ENCODE peak calls at places on chromosomes 5 and 9, in ten cellular contexts. One of them, this sample, is unnamed.

GRCh38 chr5:91562922-91563321 is 179.8 kb upstream of the ARRDC3 start:
- DNase-seq in fibroblast of lung: no peak
- DNase-seq in fibroblast of mammary gland: no peak
- DNase-seq in activated CD8-positive, alpha-beta T cell treated with anti-CD3 and anti-CD28 coated beads for 36 hours: no peak
- DNase-seq in endothelial cell: no peak
- DNase-seq in left ventricle myocardium inferior: no peak
- DNase-seq in HFF-Myc: no peak
- DNase-seq in progenitor cell of endocrine pancreas: no peak
- DNase-seq in WERI-Rb-1: peak; percentile 58
- DNase-seq in Calu3: no peak
- DNase-seq in this sample: no peak

GRCh38 chr9:86126998-86127972 is 27.9 kb upstream of the GOLM1 start:
- DNase-seq in left ventricle myocardium inferior: peak; percentile 16
- DNase-seq in fibroblast of lung: peak; percentile 97
- DNase-seq in WERI-Rb-1: no peak
- DNase-seq in HFF-Myc: peak; percentile 63
- DNase-seq in activated CD8-positive, alpha-beta T cell treated with anti-CD3 and anti-CD28 coated beads for 36 hours: peak; percentile 3
- DNase-seq in Calu3: peak; percentile 93
- DNase-seq in endothelial cell: peak; percentile 4
- DNase-seq in progenitor cell of endocrine pancreas: peak; percentile 75
- DNase-seq in fibroblast of mammary gland: peak; percentile 86
- DNase-seq in this sample: peak; percentile 83

GRCh38 chr5:6752782-6753181 is 39.5 kb downstream of the TENT4A start:
- DNase-seq in HFF-Myc: no peak
- DNase-seq in fibroblast of mammary gland: no peak
- DNase-seq in activated CD8-positive, alpha-beta T cell treated with anti-CD3 and anti-CD28 coated beads for 36 hours: no peak
- DNase-seq in progenitor cell of endocrine pancreas: no peak
- DNase-seq in Calu3: no peak
- DNase-seq in fibroblast of lung: no peak
- DNase-seq in left ventricle myocardium inferior: no peak
- DNase-seq in WERI-Rb-1: no peak
- DNase-seq in endothelial cell: no peak
- DNase-seq in this sample: no peak

GRCh38 chr5:134552301-134552700 is 26.8 kb downstream of the JADE2 start:
- DNase-seq in progenitor cell of endocrine pancreas: no peak
- DNase-seq in WERI-Rb-1: no peak
- DNase-seq in fibroblast of lung: peak; percentile 99
- DNase-seq in Calu3: peak; percentile 70
- DNase-seq in HFF-Myc: no peak
- DNase-seq in endothelial cell: no peak
- DNase-seq in activated CD8-positive, alpha-beta T cell treated with anti-CD3 and anti-CD28 coated beads for 36 hours: no peak
- DNase-seq in fibroblast of mammary gland: peak; percentile 92
- DNase-seq in left ventricle myocardium inferior: peak; percentile 86
- DNase-seq in this sample: no peak

GRCh38 chr9:110821064-110821463 is 152.5 kb downstream of the MUSK start:
- DNase-seq in Calu3: no peak
- DNase-seq in fibroblast of mammary gland: peak; percentile 26
- DNase-seq in WERI-Rb-1: no peak
- DNase-seq in left ventricle myocardium inferior: no peak
- DNase-seq in activated CD8-positive, alpha-beta T cell treated with anti-CD3 and anti-CD28 coated beads for 36 hours: no peak
- DNase-seq in HFF-Myc: no peak
- DNase-seq in fibroblast of lung: no peak
- DNase-seq in endothelial cell: no peak
- DNase-seq in progenitor cell of endocrine pancreas: no peak
- DNase-seq in this sample: no peak

GRCh38 chr9:71878327-71879274 is 32.4 kb downstream of the ABHD17B start:
- DNase-seq in left ventricle myocardium inferior: no peak
- DNase-seq in progenitor cell of endocrine pancreas: no peak
- DNase-seq in activated CD8-positive, alpha-beta T cell treated with anti-CD3 and anti-CD28 coated beads for 36 hours: no peak
- DNase-seq in HFF-Myc: no peak
- DNase-seq in fibroblast of lung: no peak
- DNase-seq in WERI-Rb-1: no peak
- DNase-seq in Calu3: no peak
- DNase-seq in fibroblast of mammary gland: no peak
- DNase-seq in endothelial cell: no peak
- DNase-seq in this sample: no peak

GRCh38 chr5:176739461-176740051 is 70.8 kb upstream of the UNC5A start:
- DNase-seq in activated CD8-positive, alpha-beta T cell treated with anti-CD3 and anti-CD28 coated beads for 36 hours: no peak
- DNase-seq in WERI-Rb-1: no peak
- DNase-seq in progenitor cell of endocrine pancreas: peak; percentile 8
- DNase-seq in fibroblast of lung: no peak
- DNase-seq in Calu3: no peak
- DNase-seq in HFF-Myc: no peak
- DNase-seq in left ventricle myocardium inferior: no peak
- DNase-seq in endothelial cell: peak; percentile 16
- DNase-seq in fibroblast of mammary gland: no peak
- DNase-seq in this sample: no peak

GRCh38 chr5:138874771-138875628 is at the start of gene LRRTM2:
- DNase-seq in progenitor cell of endocrine pancreas: no peak
- DNase-seq in activated CD8-positive, alpha-beta T cell treated with anti-CD3 and anti-CD28 coated beads for 36 hours: peak; percentile 11
- DNase-seq in left ventricle myocardium inferior: no peak
- DNase-seq in HFF-Myc: peak; percentile 77
- DNase-seq in WERI-Rb-1: peak; percentile 70
- DNase-seq in Calu3: no peak
- DNase-seq in fibroblast of mammary gland: peak; percentile 89
- DNase-seq in endothelial cell: no peak
- DNase-seq in fibroblast of lung: peak; percentile 95
- DNase-seq in this sample: no peak

GRCh38 chr5:167143726-167144125 is 1147.7 kb upstream of the WWC1 start:
- DNase-seq in fibroblast of mammary gland: no peak
- DNase-seq in progenitor cell of endocrine pancreas: no peak
- DNase-seq in endothelial cell: no peak
- DNase-seq in Calu3: no peak
- DNase-seq in activated CD8-positive, alpha-beta T cell treated with anti-CD3 and anti-CD28 coated beads for 36 hours: no peak
- DNase-seq in HFF-Myc: no peak
- DNase-seq in left ventricle myocardium inferior: no peak
- DNase-seq in fibroblast of lung: no peak
- DNase-seq in WERI-Rb-1: no peak
- DNase-seq in this sample: no peak

GRCh38 chr5:116575635-116576042 is 1.0 kb upstream of the SEMA6A start:
- DNase-seq in endothelial cell: peak; percentile 33
- DNase-seq in progenitor cell of endocrine pancreas: peak; percentile 17
- DNase-seq in HFF-Myc: no peak
- DNase-seq in fibroblast of lung: no peak
- DNase-seq in Calu3: peak; percentile 32
- DNase-seq in fibroblast of mammary gland: no peak
- DNase-seq in WERI-Rb-1: peak; percentile 19
- DNase-seq in left ventricle myocardium inferior: no peak
- DNase-seq in activated CD8-positive, alpha-beta T cell treated with anti-CD3 and anti-CD28 coated beads for 36 hours: peak; percentile 7
- DNase-seq in this sample: peak; percentile 42

GRCh38 chr5:43042176-43042625 is 2.1 kb upstream of the ANXA2R start:
- DNase-seq in HFF-Myc: no peak
- DNase-seq in WERI-Rb-1: peak; percentile 45
- DNase-seq in Calu3: peak; percentile 64
- DNase-seq in progenitor cell of endocrine pancreas: no peak
- DNase-seq in endothelial cell: peak; percentile 67
- DNase-seq in activated CD8-positive, alpha-beta T cell treated with anti-CD3 and anti-CD28 coated beads for 36 hours: peak; percentile 87
- DNase-seq in left ventricle myocardium inferior: peak; percentile 73
- DNase-seq in fibroblast of mammary gland: peak; percentile 71
- DNase-seq in fibroblast of lung: peak; percentile 79
- DNase-seq in this sample: peak; percentile 72

GRCh38 chr5:116785101-116785500 is 210.5 kb upstream of the SEMA6A start:
- DNase-seq in Calu3: no peak
- DNase-seq in fibroblast of mammary gland: no peak
- DNase-seq in WERI-Rb-1: no peak
- DNase-seq in progenitor cell of endocrine pancreas: no peak
- DNase-seq in fibroblast of lung: no peak
- DNase-seq in HFF-Myc: no peak
- DNase-seq in activated CD8-positive, alpha-beta T cell treated with anti-CD3 and anti-CD28 coated beads for 36 hours: no peak
- DNase-seq in endothelial cell: no peak
- DNase-seq in left ventricle myocardium inferior: no peak
- DNase-seq in this sample: no peak

GRCh38 chr5:93675458-93676450 is 65.6 kb downstream of the POU5F2 start:
- DNase-seq in left ventricle myocardium inferior: no peak
- DNase-seq in endothelial cell: no peak
- DNase-seq in WERI-Rb-1: no peak
- DNase-seq in fibroblast of mammary gland: peak; percentile 6
- DNase-seq in Calu3: no peak
- DNase-seq in HFF-Myc: no peak
- DNase-seq in progenitor cell of endocrine pancreas: no peak
- DNase-seq in fibroblast of lung: no peak
- DNase-seq in activated CD8-positive, alpha-beta T cell treated with anti-CD3 and anti-CD28 coated beads for 36 hours: no peak
- DNase-seq in this sample: no peak

GRCh38 chr5:74020488-74020887 is 394.5 kb downstream of the ARHGEF28 start:
- DNase-seq in left ventricle myocardium inferior: no peak
- DNase-seq in fibroblast of lung: no peak
- DNase-seq in HFF-Myc: no peak
- DNase-seq in activated CD8-positive, alpha-beta T cell treated with anti-CD3 and anti-CD28 coated beads for 36 hours: no peak
- DNase-seq in Calu3: no peak
- DNase-seq in WERI-Rb-1: no peak
- DNase-seq in endothelial cell: no peak
- DNase-seq in fibroblast of mammary gland: no peak
- DNase-seq in progenitor cell of endocrine pancreas: no peak
- DNase-seq in this sample: no peak

GRCh38 chr5:132499440-132500243 is 9.1 kb upstream of the IRF1 start:
- DNase-seq in HFF-Myc: no peak
- DNase-seq in left ventricle myocardium inferior: peak; percentile 7
- DNase-seq in endothelial cell: no peak
- DNase-seq in progenitor cell of endocrine pancreas: no peak
- DNase-seq in activated CD8-positive, alpha-beta T cell treated with anti-CD3 and anti-CD28 coated beads for 36 hours: peak; percentile 35
- DNase-seq in fibroblast of lung: no peak
- DNase-seq in fibroblast of mammary gland: no peak
- DNase-seq in Calu3: no peak
- DNase-seq in WERI-Rb-1: no peak
- DNase-seq in this sample: no peak

GRCh38 chr5:11050596-11051304 is 289.7 kb upstream of the DAP start:
- DNase-seq in left ventricle myocardium inferior: no peak
- DNase-seq in activated CD8-positive, alpha-beta T cell treated with anti-CD3 and anti-CD28 coated beads for 36 hours: no peak
- DNase-seq in HFF-Myc: peak; percentile 2
- DNase-seq in endothelial cell: no peak
- DNase-seq in WERI-Rb-1: no peak
- DNase-seq in Calu3: no peak
- DNase-seq in fibroblast of lung: peak; percentile 26
- DNase-seq in progenitor cell of endocrine pancreas: no peak
- DNase-seq in fibroblast of mammary gland: peak; percentile 40
- DNase-seq in this sample: no peak

GRCh38 chr5:176762489-176762888 is 47.9 kb upstream of the UNC5A start:
- DNase-seq in activated CD8-positive, alpha-beta T cell treated with anti-CD3 and anti-CD28 coated beads for 36 hours: peak; percentile 16
- DNase-seq in fibroblast of mammary gland: no peak
- DNase-seq in HFF-Myc: no peak
- DNase-seq in WERI-Rb-1: no peak
- DNase-seq in progenitor cell of endocrine pancreas: no peak
- DNase-seq in left ventricle myocardium inferior: no peak
- DNase-seq in fibroblast of lung: no peak
- DNase-seq in endothelial cell: no peak
- DNase-seq in Calu3: no peak
- DNase-seq in this sample: no peak

GRCh38 chr5:130624805-130625204 is 540.3 kb downstream of the HINT1 start:
- DNase-seq in fibroblast of mammary gland: no peak
- DNase-seq in WERI-Rb-1: no peak
- DNase-seq in progenitor cell of endocrine pancreas: no peak
- DNase-seq in fibroblast of lung: no peak
- DNase-seq in left ventricle myocardium inferior: no peak
- DNase-seq in HFF-Myc: no peak
- DNase-seq in Calu3: no peak
- DNase-seq in endothelial cell: no peak
- DNase-seq in activated CD8-positive, alpha-beta T cell treated with anti-CD3 and anti-CD28 coated beads for 36 hours: no peak
- DNase-seq in this sample: no peak

GRCh38 chr9:754150-754931 is 87.2 kb upstream of the DMRT1 start:
- DNase-seq in activated CD8-positive, alpha-beta T cell treated with anti-CD3 and anti-CD28 coated beads for 36 hours: no peak
- DNase-seq in endothelial cell: no peak
- DNase-seq in progenitor cell of endocrine pancreas: no peak
- DNase-seq in left ventricle myocardium inferior: no peak
- DNase-seq in WERI-Rb-1: no peak
- DNase-seq in HFF-Myc: no peak
- DNase-seq in fibroblast of mammary gland: no peak
- DNase-seq in fibroblast of lung: no peak
- DNase-seq in Calu3: no peak
- DNase-seq in this sample: no peak
- TF ChIP-seq CTCF in activated CD8-positive, alpha-beta T cell treated with anti-CD3 and anti-CD28 coated beads for 36 hours: no peak
- TF ChIP-seq CTCF in endothelial cell: no peak
- TF ChIP-seq CTCF in progenitor cell of endocrine pancreas: no peak
- TF ChIP-seq CTCF in left ventricle myocardium inferior: no peak
- TF ChIP-seq CTCF in WERI-Rb-1: no peak
- TF ChIP-seq CTCF in HFF-Myc: no peak
- TF ChIP-seq CTCF in fibroblast of mammary gland: no peak
- TF ChIP-seq CTCF in fibroblast of lung: no peak
- TF ChIP-seq CTCF in Calu3: no peak
- TF ChIP-seq CTCF in this sample: no peak

GRCh38 chr5:75202935-75203334 is 33.7 kb downstream of the ANKRD31 start:
- DNase-seq in endothelial cell: no peak
- DNase-seq in HFF-Myc: no peak
- DNase-seq in WERI-Rb-1: no peak
- DNase-seq in fibroblast of mammary gland: no peak
- DNase-seq in activated CD8-positive, alpha-beta T cell treated with anti-CD3 and anti-CD28 coated beads for 36 hours: no peak
- DNase-seq in left ventricle myocardium inferior: no peak
- DNase-seq in fibroblast of lung: no peak
- DNase-seq in Calu3: peak; percentile 16
- DNase-seq in progenitor cell of endocrine pancreas: no peak
- DNase-seq in this sample: no peak
- TF ChIP-seq CTCF in endothelial cell: no peak
- TF ChIP-seq CTCF in HFF-Myc: no peak
- TF ChIP-seq CTCF in WERI-Rb-1: no peak
- TF ChIP-seq CTCF in fibroblast of mammary gland: no peak
- TF ChIP-seq CTCF in activated CD8-positive, alpha-beta T cell treated with anti-CD3 and anti-CD28 coated beads for 36 hours: no peak
- TF ChIP-seq CTCF in left ventricle myocardium inferior: no peak
- TF ChIP-seq CTCF in fibroblast of lung: no peak
- TF ChIP-seq CTCF in Calu3: peak; percentile 23
- TF ChIP-seq CTCF in progenitor cell of endocrine pancreas: no peak
- TF ChIP-seq CTCF in this sample: no peak

DNA sequence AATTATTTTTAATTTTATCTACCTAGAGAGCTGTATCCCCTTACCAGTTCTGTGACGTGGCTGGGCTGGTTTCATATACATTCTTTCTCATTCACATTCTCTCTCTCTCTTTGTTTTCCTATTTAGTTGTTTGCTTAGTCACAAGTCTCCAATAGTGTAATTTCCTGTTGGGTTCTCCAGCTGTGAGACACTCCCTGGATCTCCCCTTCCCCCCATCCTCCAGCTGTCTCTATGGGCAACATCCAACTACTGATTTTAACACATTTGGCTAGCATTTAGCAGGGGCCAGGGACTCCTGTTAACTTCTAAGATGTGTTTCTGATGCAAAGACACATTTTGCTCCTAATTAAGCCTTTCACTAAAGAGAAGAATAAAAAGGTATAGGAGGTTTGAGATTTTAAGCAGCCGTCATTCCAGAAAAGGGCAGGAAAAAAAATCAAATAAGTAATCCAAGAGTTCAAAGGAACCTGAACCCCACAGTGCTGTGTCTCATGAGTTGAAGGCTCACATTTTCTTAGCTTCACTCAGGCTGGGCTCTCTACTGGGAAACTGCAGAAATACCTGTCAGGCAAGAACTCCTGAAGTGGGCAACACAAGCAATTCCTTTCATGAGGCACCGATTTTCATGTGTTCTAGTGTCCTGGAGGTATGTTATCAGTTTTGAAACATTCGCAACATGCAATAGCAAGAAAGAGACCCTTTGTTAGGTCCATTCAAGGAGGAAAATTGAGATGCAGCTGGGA is 198.7 kb upstream of the C9orf72 start:
- DNase-seq in WERI-Rb-1: no peak
- DNase-seq in Calu3: peak; percentile 37
- DNase-seq in activated CD8-positive, alpha-beta T cell treated with anti-CD3 and anti-CD28 coated beads for 36 hours: no peak
- DNase-seq in endothelial cell: peak; percentile 29
- DNase-seq in HFF-Myc: no peak
- DNase-seq in progenitor cell of endocrine pancreas: no peak
- DNase-seq in left ventricle myocardium inferior: no peak
- DNase-seq in fibroblast of mammary gland: no peak
- DNase-seq in fibroblast of lung: peak; percentile 46
- DNase-seq in this sample: no peak
- TF ChIP-seq CTCF in WERI-Rb-1: no peak
- TF ChIP-seq CTCF in Calu3: no peak
- TF ChIP-seq CTCF in activated CD8-positive, alpha-beta T cell treated with anti-CD3 and anti-CD28 coated beads for 36 hours: no peak
- TF ChIP-seq CTCF in endothelial cell: no peak
- TF ChIP-seq CTCF in HFF-Myc: no peak
- TF ChIP-seq CTCF in progenitor cell of endocrine pancreas: no peak
- TF ChIP-seq CTCF in left ventricle myocardium inferior: no peak
- TF ChIP-seq CTCF in fibroblast of mammary gland: no peak
- TF ChIP-seq CTCF in fibroblast of lung: no peak
- TF ChIP-seq CTCF in this sample: no peak

GRCh38 chr5:110865400-110866094 is 126.7 kb downstream of the SLC25A46 start:
- DNase-seq in WERI-Rb-1: peak; percentile 33
- DNase-seq in progenitor cell of endocrine pancreas: peak; percentile 30
- DNase-seq in endothelial cell: peak; percentile 65
- DNase-seq in Calu3: peak; percentile 63
- DNase-seq in activated CD8-positive, alpha-beta T cell treated with anti-CD3 and anti-CD28 coated beads for 36 hours: peak; percentile 16
- DNase-seq in left ventricle myocardium inferior: no peak
- DNase-seq in fibroblast of mammary gland: peak; percentile 53
- DNase-seq in fibroblast of lung: peak; percentile 33
- DNase-seq in HFF-Myc: peak; percentile 31
- DNase-seq in this sample: peak; percentile 45
- TF ChIP-seq CTCF in WERI-Rb-1: peak; percentile 67
- TF ChIP-seq CTCF in progenitor cell of endocrine pancreas: peak; percentile 68
- TF ChIP-seq CTCF in endothelial cell: peak; percentile 66
- TF ChIP-seq CTCF in Calu3: peak; percentile 64
- TF ChIP-seq CTCF in activated CD8-positive, alpha-beta T cell treated with anti-CD3 and anti-CD28 coated beads for 36 hours: peak; percentile 28
- TF ChIP-seq CTCF in left ventricle myocardium inferior: peak; percentile 47
- TF ChIP-seq CTCF in fibroblast of mammary gland: peak; percentile 71
- TF ChIP-seq CTCF in fibroblast of lung: peak; percentile 53
- TF ChIP-seq CTCF in HFF-Myc: peak; percentile 70
- TF ChIP-seq CTCF in this sample: peak; percentile 64